ENCODE peak calls at places on chromosome 3, in ten cellular contexts. B is fibroblast of pulmonary artery; G is endothelial cell; W is amniotic epithelial cell; Z is activated T-cell treated with anti-CD3 and anti-CD28 coated beads, Interleukin-2, amount 50 U/mL, for 72 hours; C is effector memory CD4-positive, alpha-beta T cell; H is GM03348; X is MG63; F is GM12865; R is mucosa of gallbladder. P is an unnamed sample.

GRCh38 chr3:502486-502885 is 305.9 kb downstream of the CHL1 start:
- DNase-seq in B (no peak), G (no peak), W (no peak), Z (no peak), C (no peak), H (no peak), X (no peak), F (no peak), R (no peak), P (no peak)

GRCh38 chr3:31295150-31295765 is 237.5 kb upstream of the STT3B start:
- DNase-seq in B (no peak), G (no peak), W (no peak), Z (no peak), C (no peak), H (no peak), X (no peak), F (no peak), R (no peak), P (no peak)

GRCh38 chr3:178508443-178508825 is 27.8 kb upstream of the KCNMB2 start:
- DNase-seq in B (no peak), G (no peak), W (no peak), Z (no peak), C (no peak), H (no peak), X (no peak), F (no peak), R (no peak), P (no peak)

GRCh38 chr3:51382076-51382745 is 2.9 kb upstream of the MANF start:
- DNase-seq in B (no peak), G (no peak), W (no peak), Z (no peak), C (no peak), H (no peak), X (no peak), F (no peak), R (no peak), P (no peak)

GRCh38 chr3:150078983-150079739 is 108.5 kb upstream of the PFN2 start:
- DNase-seq in B (peak), G (no peak), W (peak), Z (no peak), C (no peak), H (peak), X (peak), F (no peak), R (peak), P (no peak)

GRCh38 chr3:125418306-125418705 is 43.2 kb upstream of the ZNF148 start:
- DNase-seq in B (no peak), G (no peak), W (no peak), Z (no peak), C (no peak), H (no peak), X (no peak), F (no peak), R (no peak), P (no peak)

GRCh38 chr3:34106879-34107278 is 308.4 kb downstream of the PDCD6IP start:
- DNase-seq in B (peak), G (peak), W (no peak), Z (peak), C (no peak), H (no peak), X (no peak), F (peak), R (no peak), P (no peak)

GRCh38 chr3:143824675-143825074 is 23.6 kb downstream of the SLC9A9 start:
- DNase-seq in B (no peak), G (no peak), W (no peak), Z (no peak), C (no peak), H (peak), X (peak), F (no peak), R (no peak), P (no peak)

GRCh38 chr3:30098656-30099454 is 507.5 kb upstream of the TGFBR2 start:
- DNase-seq in B (peak), G (no peak), W (peak), Z (no peak), C (no peak), H (peak), X (no peak), F (no peak), R (no peak), P (no peak)

GRCh38 chr3:149174901-149175300 is 45.5 kb downstream of the HPS3 start:
- DNase-seq in B (no peak), G (no peak), W (no peak), Z (peak), C (no peak), H (no peak), X (peak), F (peak), R (no peak), P (no peak)

GRCh38 chr3:152458725-152459515 is 190.2 kb downstream of the MBNL1 start:
- DNase-seq in B (no peak), G (no peak), W (peak), Z (no peak), C (no peak), H (no peak), X (no peak), F (no peak), R (no peak), P (no peak)

GRCh38 chr3:16816048-16816780 is 68.5 kb upstream of the PLCL2 start:
- DNase-seq in B (no peak), G (no peak), W (no peak), Z (no peak), C (no peak), H (no peak), X (no peak), F (peak), R (no peak), P (no peak)

GRCh38 chr3:8593022-8593817 is 51.4 kb downstream of the SSUH2 start:
- DNase-seq in B (no peak), G (no peak), W (no peak), Z (no peak), C (no peak), H (peak), X (no peak), F (no peak), R (no peak), P (no peak)

GRCh38 chr3:134197681-134198261 is 52.9 kb downstream of the RYK start:
- DNase-seq in B (peak), G (peak), W (peak), Z (peak), C (no peak), H (peak), X (no peak), F (peak), R (no peak), P (no peak)

GRCh38 chr3:54146383-54147239 is 24.3 kb downstream of the CACNA2D3 start:
- DNase-seq in B (peak), G (peak), W (no peak), Z (peak), C (no peak), H (peak), X (peak), F (peak), R (peak), P (no peak)

GRCh38 chr3:18843930-18844329 is 304.4 kb upstream of the KCNH8 start:
- DNase-seq in B (no peak), G (no peak), W (no peak), Z (no peak), C (no peak), H (no peak), X (no peak), F (no peak), R (no peak), P (no peak)

GRCh38 chr3:173109143-173109542 is 31.9 kb downstream of the SPATA16 start:
- DNase-seq in B (no peak), G (no peak), W (no peak), Z (no peak), C (no peak), H (no peak), X (peak), F (no peak), R (no peak), P (no peak)

GRCh38 chr3:57512174-57512573 is 32.0 kb downstream of the DNAH12 start:
- DNase-seq in B (peak), G (no peak), W (no peak), Z (no peak), C (no peak), H (no peak), X (no peak), F (no peak), R (no peak), P (no peak)

GRCh38 chr3:158830391-158830790 is 28.5 kb downstream of the MFSD1 start:
- DNase-seq in B (peak), G (no peak), W (peak), Z (no peak), C (no peak), H (no peak), X (peak), F (no peak), R (no peak), P (no peak)

GRCh38 chr3:168860028-168860427 is 764.3 kb upstream of the GOLIM4 start:
- DNase-seq in B (no peak), G (no peak), W (no peak), Z (no peak), C (no peak), H (no peak), X (no peak), F (no peak), R (no peak), P (no peak)

GRCh38 chr3:134291300-134292254 is 40.9 kb upstream of the RYK start:
- DNase-seq in B (peak), G (no peak), W (peak), Z (no peak), C (no peak), H (peak), X (peak), F (no peak), R (peak), P (no peak)

GRCh38 chr3:10702961-10703740 is 112.9 kb upstream of the SLC6A11 start:
- DNase-seq in B (no peak), G (peak), W (no peak), Z (peak), C (no peak), H (peak), X (no peak), F (no peak), R (no peak), P (no peak)

GRCh38 chr3:128846501-128846900 is 32.9 kb upstream of the ACAD9 start:
- DNase-seq in B (no peak), G (no peak), W (no peak), Z (no peak), C (no peak), H (no peak), X (no peak), F (no peak), R (no peak), P (no peak)

GRCh38 chr3:66656608-66657007 is 155.8 kb upstream of the LRIG1 start:
- DNase-seq in B (no peak), G (no peak), W (no peak), Z (no peak), C (no peak), H (no peak), X (no peak), F (no peak), R (no peak), P (no peak)